ENCODE peak calls at places on chromosomes 4 and X, in five cellular contexts. Z is lung, W is PC-3, N is stomach, O is mucosa of descending colon. D is an unnamed sample.

GRCh38 chr4:134624365-134624764 is 422.8 kb upstream of the PABPC4L start:
- DNase-seq in Z (no peak), W (no peak), N (no peak), O (no peak), D (no peak)

GRCh38 chr4:57131849-57132745 is 21.9 kb upstream of the IGFBP7 start:
- DNase-seq in Z (no peak), W (peak; percentile 44), N (no peak), O (no peak), D (no peak)

GRCh38 chr4:47011189-47011518 is 17.8 kb upstream of the GABRA4 start:
- DNase-seq in Z (no peak), W (no peak), N (no peak), O (no peak), D (no peak)

GRCh38 chrX:153827903-153828302 is 2.4 kb downstream of the PDZD4 start:
- DNase-seq in Z (no peak), W (no peak), N (no peak), O (no peak), D (no peak)

GRCh38 chr4:167897116-167897515 is 195.2 kb upstream of the ANXA10 start:
- DNase-seq in Z (no peak), W (no peak), N (no peak), O (no peak), D (no peak)

GRCh38 chr4:187077749-187078148 is 354.1 kb upstream of the FAT1 start:
- DNase-seq in Z (no peak), W (no peak), N (no peak), O (no peak), D (no peak)

GRCh38 chr4:133856736-133857355 is 344.7 kb downstream of the PABPC4L start:
- DNase-seq in Z (no peak), W (peak; percentile 34), N (no peak), O (no peak), D (no peak)

GRCh38 chr4:70902577-70903281 is 560 bp downstream of the MOB1B start:
- DNase-seq in Z (peak; percentile 39), W (peak; percentile 27), N (no peak), O (no peak), D (no peak)

GRCh38 chr4:126733301-126733700 is 899.5 kb upstream of the INTU start:
- DNase-seq in Z (no peak), W (peak; percentile 9), N (no peak), O (no peak), D (no peak)

GRCh38 chrX:152904151-152905080 is 6.5 kb downstream of the ZNF185 start:
- DNase-seq in Z (no peak), W (peak; percentile 60), N (peak; percentile 45), O (peak; percentile 53), D (peak; percentile 28)

DNA sequence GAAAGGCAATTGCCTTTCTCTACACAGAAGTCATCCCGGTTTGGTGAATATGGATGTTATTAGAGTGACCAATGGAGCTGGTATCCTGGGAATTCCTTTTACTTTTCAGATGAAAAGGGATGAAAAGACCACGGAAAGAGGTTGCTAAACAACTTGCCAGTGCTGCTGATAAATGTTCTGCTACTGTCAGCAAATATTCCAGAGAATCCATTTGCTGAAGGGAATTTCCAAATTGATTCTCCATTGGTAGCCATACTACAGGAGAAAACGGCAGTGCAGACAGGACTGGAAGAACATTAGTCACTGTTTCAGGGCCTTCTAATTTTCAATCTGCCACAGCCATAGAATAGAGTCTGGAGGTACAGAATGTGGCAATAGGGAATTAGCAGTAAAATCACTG is 451.5 kb downstream of the PCDH11X start:
- DNase-seq in Z (no peak), W (no peak), N (no peak), O (no peak), D (no peak)
- H3K4me1 ChIP-seq in Z (no peaks in the 10 kb centered on the region), W (no peaks in the 10 kb centered on the region), N (no peaks in the 10 kb centered on the region), O (no peaks in the 10 kb centered on the region), D (no peaks in the 10 kb centered on the region)

GRCh38 chr4:152106113-152106763 is 345.4 kb upstream of the GATB start:
- DNase-seq in Z (peak; percentile 66), W (peak; percentile 97), N (peak; percentile 66), O (peak; percentile 51), D (peak; percentile 26)

GRCh38 chr4:152107736-152108500 is 347.1 kb upstream of the GATB start:
- DNase-seq in Z (no peak), W (no peak), N (no peak), O (no peak), D (no peak)

GRCh38 chr4:152104846-152105462 is 344.1 kb upstream of the GATB start:
- DNase-seq in Z (no peak), W (no peak), N (no peak), O (no peak), D (no peak)

GRCh38 chr4:152104286-152104685 is 343.5 kb upstream of the GATB start:
- DNase-seq in Z (no peak), W (no peak), N (no peak), O (no peak), D (no peak)

DNA sequence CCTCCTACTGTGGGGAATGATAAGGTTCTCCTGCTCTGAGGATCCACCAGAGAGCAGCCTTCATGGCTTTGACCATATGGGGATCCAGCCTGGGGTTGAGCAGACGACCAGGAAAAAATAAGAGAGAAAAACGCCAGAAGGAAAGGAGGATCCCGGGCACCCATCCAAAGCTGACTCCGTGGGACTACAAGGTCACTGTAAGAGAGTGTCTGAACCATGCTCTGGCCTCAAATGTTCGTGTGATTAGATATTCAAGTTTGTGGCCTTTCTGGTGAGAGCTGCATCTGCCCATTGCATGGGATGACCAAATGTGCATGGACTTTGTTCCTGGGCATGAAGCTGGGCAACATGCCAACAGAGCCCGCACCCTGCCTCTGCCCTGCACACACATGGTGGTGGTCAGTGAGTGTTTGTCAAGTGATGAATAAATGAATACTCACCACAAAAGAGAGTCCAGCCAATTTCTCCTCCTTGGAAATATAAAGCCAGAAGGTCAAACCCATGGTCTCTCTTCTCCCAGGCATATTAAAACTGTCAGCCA is 346.0 kb upstream of the GATB start:
- DNase-seq in Z (no peak), W (peak; percentile 85), N (no peak), O (no peak), D (no peak)
- H3K4me3 ChIP-seq in Z (no peak overlapping the region), W (peak overlapping the region; percentile 36), N (no peak overlapping the region), O (no peak overlapping the region), D (no peak overlapping the region)

GRCh38 chr4:26028793-26029511 is 114.9 kb downstream of the SMIM20 start:
- DNase-seq in Z (peak; percentile 76), W (no peak), N (peak; percentile 81), O (peak; percentile 78), D (peak; percentile 23)

GRCh38 chr4:26028133-26028792 is 114.2 kb downstream of the SMIM20 start:
- DNase-seq in Z (no peak), W (no peak), N (no peak), O (no peak), D (no peak)

GRCh38 chr4:26030260-26030667 is 116.2 kb downstream of the SMIM20 start:
- DNase-seq in Z (no peak), W (no peak), N (no peak), O (no peak), D (no peak)

GRCh38 chr4:26030780-26031179 is 116.8 kb downstream of the SMIM20 start:
- DNase-seq in Z (no peak), W (no peak), N (no peak), O (no peak), D (no peak)

GRCh38 chr4:26029512-26030131 is 115.6 kb downstream of the SMIM20 start:
- DNase-seq in Z (no peak), W (no peak), N (no peak), O (no peak), D (no peak)
- H3K4me1 ChIP-seq in Z (peaks cover 2% of the 10 kb centered on the region), W (peaks cover 20% of the 10 kb centered on the region), N (peaks cover 20% of the 10 kb centered on the region), O (peaks cover 4% of the 10 kb centered on the region), D (no peaks in the 10 kb centered on the region)

GRCh38 chrX:138709886-138710285 is 1.6 kb downstream of the FGF13 start:
- DNase-seq in Z (no peak), W (no peak), N (no peak), O (no peak), D (no peak)
- H3K4me3 ChIP-seq in Z (no peak overlapping the region), W (no peak overlapping the region), N (no peak overlapping the region), O (no peak overlapping the region), D (no peak overlapping the region)

GRCh38 chr4:87025023-87025613 is 90.3 kb downstream of the AFF1 start:
- DNase-seq in Z (no peak), W (no peak), N (no peak), O (no peak), D (no peak)
- H3K4me1 ChIP-seq in Z (peaks cover 21% of the 10 kb centered on the region), W (no peaks in the 10 kb centered on the region), N (peaks cover 36% of the 10 kb centered on the region), O (peaks cover 26% of the 10 kb centered on the region), D (peaks cover 16% of the 10 kb centered on the region)

GRCh38 chr4:124710911-124711310 is 1.6 kb downstream of the ANKRD50 start:
- DNase-seq in Z (no peak), W (no peak), N (peak; percentile 31), O (no peak), D (peak; percentile 5)
- H3K4me3 ChIP-seq in Z (no peak overlapping the region), W (peak overlapping the region; percentile 92), N (peak overlapping the region; percentile 89), O (no peak overlapping the region), D (no peak overlapping the region)

GRCh38 chr4:4689694-4690440 is 148.0 kb upstream of the STX18 start:
- DNase-seq in Z (no peak), W (no peak), N (no peak), O (no peak), D (no peak)
- H3K4me1 ChIP-seq in Z (no peaks in the 10 kb centered on the region), W (no peaks in the 10 kb centered on the region), N (no peaks in the 10 kb centered on the region), O (no peaks in the 10 kb centered on the region), D (no peaks in the 10 kb centered on the region)

GRCh38 chr4:94678896-94679295 is 78.9 kb upstream of the BMPR1B start:
- DNase-seq in Z (no peak), W (peak; percentile 46), N (no peak), O (no peak), D (no peak)
- H3K4me3 ChIP-seq in Z (no peak overlapping the region), W (no peak overlapping the region), N (no peak overlapping the region), O (no peak overlapping the region), D (no peak overlapping the region)

DNA sequence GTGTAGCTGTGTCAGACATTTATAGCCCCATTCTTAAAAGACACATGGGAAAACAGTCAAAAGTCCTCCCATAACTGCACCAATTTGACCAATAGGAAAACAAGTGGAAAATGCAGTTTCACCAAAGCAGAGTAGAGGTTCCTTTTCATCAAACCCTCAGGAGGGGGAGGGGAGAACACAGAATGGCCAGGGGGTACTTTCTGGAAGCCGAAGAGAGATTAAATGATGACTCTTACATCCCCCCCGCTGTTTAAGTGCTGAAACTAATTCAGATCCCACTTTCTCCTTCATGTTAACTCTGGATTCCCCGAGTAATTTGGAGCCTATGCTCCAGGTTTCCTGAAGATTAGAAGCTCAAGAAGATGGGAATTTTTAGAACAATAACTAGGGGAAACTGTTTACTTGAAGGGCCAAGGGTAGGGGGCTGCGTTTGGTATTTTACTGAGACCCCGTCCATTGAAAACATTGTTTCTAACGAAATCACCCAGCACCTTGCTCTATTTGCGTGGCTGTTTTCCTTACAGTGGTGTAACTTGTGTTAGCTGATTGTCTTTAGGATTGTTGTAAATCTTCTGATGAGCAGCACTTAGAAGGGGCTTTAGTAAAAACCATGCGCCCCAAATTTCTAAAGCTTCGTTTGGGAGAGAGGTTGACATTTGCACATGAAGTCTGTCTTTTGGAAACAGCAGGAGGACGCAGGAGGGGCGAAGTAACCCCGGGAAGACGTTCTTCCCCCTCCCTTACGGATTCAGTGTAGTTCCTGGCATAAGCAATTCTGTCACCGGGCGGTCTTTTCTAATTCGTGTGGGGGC is 2.2 kb upstream of the LEF1 start:
- DNase-seq in Z (no peak), W (no peak), N (no peak), O (no peak), D (no peak)
- H3K4me1 ChIP-seq in Z (peaks cover 25% of the 10 kb centered on the region), W (no peaks in the 10 kb centered on the region), N (peaks cover 40% of the 10 kb centered on the region), O (peaks cover 42% of the 10 kb centered on the region), D (no peaks in the 10 kb centered on the region)

D was measured in small intestine.